ENCODE peak calls at places on chromosomes 1 and 21, in ten cellular contexts. K is A673, J is fibroblast of the aortic adventitia, Y is PC-3, Z is fibroblast of mammary gland, C is osteoblast, X is breast epithelium, P is gastrocnemius medialis, A is H1, Q is mesothelial cell of epicardium. T is an unnamed sample.

GRCh38 chr1:24765308-24765988 is 20.2 kb downstream of the CLIC4 start:
- DNase-seq in K (peak), J (peak), Y (no peak), Z (peak), C (peak), X (no peak), P (no peak), A (peak), Q (no peak), T (no peak)

GRCh38 chr1:31389616-31390015 is 16.7 kb upstream of the FABP3 start:
- DNase-seq in K (no peak), J (no peak), Y (no peak), Z (no peak), C (no peak), X (no peak), P (no peak), A (no peak), Q (no peak), T (no peak)

GRCh38 chr1:85171721-85172120 is 29.1 kb downstream of the SYDE2 start:
- DNase-seq in K (no peak), J (no peak), Y (no peak), Z (no peak), C (no peak), X (no peak), P (no peak), A (no peak), Q (no peak), T (no peak)

GRCh38 chr1:78095618-78096416 is 50.1 kb downstream of the GIPC2 start:
- DNase-seq in K (no peak), J (peak), Y (no peak), Z (peak), C (peak), X (no peak), P (no peak), A (no peak), Q (no peak), T (no peak)

GRCh38 chr1:28244549-28245251 is 8.8 kb downstream of the ATP5IF1 start:
- DNase-seq in K (no peak), J (no peak), Y (no peak), Z (no peak), C (no peak), X (no peak), P (peak), A (no peak), Q (no peak), T (no peak)

GRCh38 chr21:43311303-43311817 is 115.6 kb downstream of the SIK1 start:
- DNase-seq in K (no peak), J (no peak), Y (no peak), Z (no peak), C (no peak), X (no peak), P (no peak), A (no peak), Q (no peak), T (no peak)

GRCh38 chr1:51316113-51316763 is 14.1 kb downstream of the TTC39A start:
- DNase-seq in K (no peak), J (no peak), Y (no peak), Z (no peak), C (no peak), X (no peak), P (no peak), A (no peak), Q (no peak), T (no peak)

GRCh38 chr1:40915581-40915980 is 53.4 kb upstream of the CITED4 start:
- DNase-seq in K (no peak), J (no peak), Y (no peak), Z (no peak), C (no peak), X (peak), P (no peak), A (no peak), Q (no peak), T (no peak)

GRCh38 chr21:34835526-34835925 is 166.7 kb downstream of the CLIC6 start:
- DNase-seq in K (peak), J (peak), Y (no peak), Z (peak), C (no peak), X (peak), P (peak), A (no peak), Q (no peak), T (no peak)

GRCh38 chr1:205229916-205230700 is 2.4 kb downstream of the TMCC2 start:
- DNase-seq in K (no peak), J (no peak), Y (no peak), Z (no peak), C (no peak), X (no peak), P (no peak), A (no peak), Q (no peak), T (no peak)

GRCh38 chr1:208465266-208465665 is 221.1 kb upstream of the PLXNA2 start:
- DNase-seq in K (no peak), J (no peak), Y (no peak), Z (no peak), C (no peak), X (no peak), P (no peak), A (no peak), Q (no peak), T (no peak)

GRCh38 chr1:208467401-208467800 is 223.2 kb upstream of the PLXNA2 start:
- DNase-seq in K (no peak), J (no peak), Y (no peak), Z (no peak), C (no peak), X (no peak), P (no peak), A (no peak), Q (no peak), T (no peak)

GRCh38 chr1:208466054-208466590 is 221.9 kb upstream of the PLXNA2 start:
- DNase-seq in K (no peak), J (no peak), Y (no peak), Z (no peak), C (no peak), X (no peak), P (no peak), A (no peak), Q (no peak), T (no peak)

GRCh38 chr1:208456487-208456886 is 212.3 kb upstream of the PLXNA2 start:
- DNase-seq in K (no peak), J (no peak), Y (no peak), Z (no peak), C (no peak), X (no peak), P (no peak), A (no peak), Q (no peak), T (no peak)

DNA sequence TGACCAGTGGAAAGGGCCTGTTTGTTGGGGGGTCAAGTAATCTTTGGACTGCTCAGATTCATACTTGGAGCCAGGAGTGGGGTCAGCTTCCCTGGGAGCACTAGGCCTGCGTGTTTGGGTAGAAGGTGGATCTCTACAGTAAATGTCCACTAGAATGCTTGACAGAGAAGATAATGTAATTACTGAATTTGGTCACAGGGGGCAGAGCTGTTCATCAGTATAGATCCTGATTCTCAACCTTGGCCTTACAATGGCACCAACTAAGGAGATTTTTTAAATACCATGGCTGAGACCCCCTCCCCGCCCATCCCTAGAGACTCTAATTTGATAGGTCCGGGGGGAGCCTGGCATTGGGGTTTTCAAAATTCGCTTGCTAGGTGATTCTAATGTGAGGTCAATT is 217.5 kb upstream of the PLXNA2 start:
- DNase-seq in K (no peak), J (no peak), Y (peak), Z (no peak), C (no peak), X (no peak), P (no peak), A (no peak), Q (no peak), T (no peak)
- TF ChIP-seq CTCF in K (peak), J (no peak), Y (peak), Z (peak), C (peak), X (no peak), P (no peak), A (peak), Q (peak), T (no peak)

GRCh38 chr1:230861489-230861888 is 6.8 kb downstream of the C1orf198 start:
- DNase-seq in K (no peak), J (no peak), Y (no peak), Z (no peak), C (no peak), X (no peak), P (no peak), A (no peak), Q (no peak), T (no peak)
- TF ChIP-seq CTCF in K (no peak), J (peak), Y (no peak), Z (peak), C (no peak), X (no peak), P (no peak), A (peak), Q (no peak), T (no peak)

GRCh38 chr1:53553734-53554509 is 94.7 kb downstream of the DMRTB1 start:
- DNase-seq in K (no peak), J (no peak), Y (no peak), Z (no peak), C (no peak), X (no peak), P (peak), A (no peak), Q (no peak), T (no peak)
- TF ChIP-seq CTCF in K (no peak), J (no peak), Y (no peak), Z (no peak), C (no peak), X (no peak), P (no peak), A (no peak), Q (no peak), T (no peak)

GRCh38 chr1:113779542-113779941 is 20.3 kb upstream of the PHTF1 start:
- DNase-seq in K (no peak), J (no peak), Y (no peak), Z (no peak), C (no peak), X (no peak), P (no peak), A (no peak), Q (no peak), T (no peak)
- TF ChIP-seq CTCF in K (no peak), J (no peak), Y (no peak), Z (no peak), C (no peak), X (no peak), P (no peak), A (no peak), Q (no peak), T (no peak)

GRCh38 chr1:182392045-182393028 is 747 bp upstream of the GLUL start:
- DNase-seq in K (peak), J (peak), Y (peak), Z (peak), C (peak), X (peak), P (no peak), A (no peak), Q (no peak), T (peak)

GRCh38 chr1:182388392-182389134 is 3.0 kb downstream of the GLUL start:
- DNase-seq in K (no peak), J (no peak), Y (no peak), Z (no peak), C (no peak), X (no peak), P (no peak), A (no peak), Q (no peak), T (no peak)

GRCh38 chr1:182391362-182392044 is at the start of gene GLUL:
- DNase-seq in K (peak), J (peak), Y (peak), Z (peak), C (peak), X (peak), P (peak), A (peak), Q (peak), T (peak)

GRCh38 chr1:182389619-182390047 is 2.0 kb downstream of the GLUL start:
- DNase-seq in K (no peak), J (no peak), Y (no peak), Z (no peak), C (peak), X (peak), P (peak), A (no peak), Q (no peak), T (no peak)

GRCh38 chr1:182391028-182391361 is 595 bp downstream of the GLUL start:
- DNase-seq in K (no peak), J (no peak), Y (no peak), Z (no peak), C (no peak), X (no peak), P (no peak), A (no peak), Q (no peak), T (no peak)
- TF ChIP-seq CTCF in K (no peak), J (peak), Y (no peak), Z (no peak), C (no peak), X (no peak), P (peak), A (no peak), Q (no peak), T (no peak)

GRCh38 chr1:92464588-92465255 is 22.0 kb downstream of the GFI1 start:
- DNase-seq in K (no peak), J (no peak), Y (no peak), Z (no peak), C (no peak), X (no peak), P (no peak), A (no peak), Q (no peak), T (no peak)

GRCh38 chr1:92466702-92467101 is 20.0 kb downstream of the GFI1 start:
- DNase-seq in K (no peak), J (no peak), Y (no peak), Z (no peak), C (no peak), X (no peak), P (no peak), A (no peak), Q (no peak), T (no peak)

GRCh38 chr1:92459871-92460320 is 26.8 kb downstream of the GFI1 start:
- DNase-seq in K (no peak), J (no peak), Y (no peak), Z (no peak), C (no peak), X (no peak), P (no peak), A (no peak), Q (no peak), T (no peak)

GRCh38 chr1:92465256-92465647 is 21.5 kb downstream of the GFI1 start:
- DNase-seq in K (no peak), J (no peak), Y (no peak), Z (no peak), C (no peak), X (no peak), P (no peak), A (no peak), Q (no peak), T (no peak)

DNA sequence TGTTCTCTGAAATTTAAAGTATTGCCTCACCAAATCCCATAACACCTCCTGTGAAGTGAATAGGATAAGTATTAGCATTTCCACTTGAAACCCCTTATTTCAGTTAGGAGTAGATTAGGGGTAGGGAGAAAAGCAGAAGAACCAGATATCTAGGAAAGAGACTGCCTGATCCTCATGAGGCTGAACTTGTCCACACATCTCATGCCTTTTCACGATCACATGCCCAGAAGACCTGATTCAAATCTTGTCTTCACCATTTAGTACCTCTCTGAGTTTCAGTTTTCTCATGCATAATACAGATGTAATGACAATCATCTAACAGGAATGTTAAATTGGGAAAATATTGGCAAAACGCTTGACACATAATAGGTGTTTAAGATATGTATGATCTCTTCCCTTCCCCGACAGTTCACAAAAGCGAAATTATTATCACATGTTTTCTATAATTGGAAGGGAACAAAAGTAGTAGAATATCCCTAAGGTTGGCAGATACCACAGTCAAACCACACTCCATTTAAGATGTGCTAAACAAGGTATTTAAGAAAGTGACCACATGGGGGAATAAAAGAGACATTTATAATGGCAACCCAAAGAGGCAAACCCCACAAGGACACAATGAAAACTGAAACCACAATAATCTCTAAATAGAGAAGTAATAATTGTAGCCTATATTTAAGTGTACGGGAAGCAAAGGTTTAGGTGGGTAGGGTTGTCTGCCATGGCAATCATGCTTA is 25.2 kb downstream of the GFI1 start:
- DNase-seq in K (no peak), J (no peak), Y (peak), Z (no peak), C (peak), X (no peak), P (no peak), A (no peak), Q (no peak), T (no peak)
- TF ChIP-seq CTCF in K (no peak), J (no peak), Y (no peak), Z (no peak), C (peak), X (no peak), P (no peak), A (no peak), Q (no peak), T (no peak)

DNA sequence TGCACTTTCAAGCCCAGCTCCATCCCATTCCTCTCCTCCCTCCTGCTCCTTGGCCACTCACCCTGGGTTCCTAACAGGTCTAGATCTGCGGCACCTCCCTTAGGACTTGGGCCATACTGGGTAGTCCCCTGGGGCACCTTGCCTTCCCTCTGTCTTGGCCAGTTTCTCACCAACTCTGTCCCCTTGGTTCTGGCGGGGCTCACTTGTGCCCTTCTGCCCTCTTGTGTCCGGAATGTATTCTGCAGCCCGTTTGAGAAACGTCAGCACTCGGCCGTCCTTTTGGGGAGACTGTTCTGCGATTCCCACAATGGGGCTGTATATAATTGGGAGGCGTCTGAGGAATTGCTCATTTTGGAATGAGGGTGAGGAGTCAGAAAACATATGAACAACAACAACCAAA is 162.4 kb downstream of the ZSCAN20 start:
- DNase-seq in K (peak), J (peak), Y (peak), Z (peak), C (peak), X (no peak), P (no peak), A (peak), Q (no peak), T (no peak)
- TF ChIP-seq CTCF in K (peak), J (peak), Y (peak), Z (peak), C (peak), X (no peak), P (peak), A (peak), Q (peak), T (peak)

T was measured in CD8-positive, alpha-beta T cell.